ENCODE peak calls at places on chromosome 19, in four cellular contexts. G is AG10803; U is activated effector memory CD4-positive, alpha-beta T cell treated with Interleukin-2 at 50 U/mL for 16 hours; X is LNCaP clone FGC. P is an unnamed sample.

GRCh38 chr19:16326401-16327130 is 1.9 kb downstream of the KLF2 start:
- DNase-seq in G (peak; percentile 35), U (peak; percentile 44), X (no peak), P (no peak)

GRCh38 chr19:6481541-6482342 is at the start of gene DENND1C:
- DNase-seq in G (no peak), U (peak; percentile 65), X (no peak), P (peak; percentile 43)

GRCh38 chr19:55058781-55059610 is 4.0 kb downstream of the RDH13 start:
- DNase-seq in G (no peak), U (no peak), X (no peak), P (no peak)

GRCh38 chr19:54209058-54209747 is 8.5 kb downstream of the RPS9 start:
- DNase-seq in G (no peak), U (no peak), X (no peak), P (no peak)

GRCh38 chr19:2763687-2764086 is 19.4 kb downstream of the SGTA start:
- DNase-seq in G (no peak), U (no peak), X (no peak), P (no peak)

GRCh38 chr19:52148256-52148655 is 8.5 kb upstream of the ZNF616 start:
- DNase-seq in G (no peak), U (no peak), X (no peak), P (no peak)

GRCh38 chr19:35013820-35014754 is 14.0 kb downstream of the GRAMD1A start:
- DNase-seq in G (no peak), U (peak; percentile 68), X (no peak), P (peak; percentile 83)

GRCh38 chr19:30340724-30341595 is 31.2 kb upstream of the ZNF536 start:
- DNase-seq in G (peak; percentile 57), U (no peak), X (no peak), P (no peak)

GRCh38 chr19:5567360-5567970 is at the start of gene TINCR:
- DNase-seq in G (no peak), U (no peak), X (no peak), P (no peak)

GRCh38 chr19:11422163-11423068 is 3.3 kb upstream of the RGL3 start:
- DNase-seq in G (peak; percentile 37), U (peak; percentile 52), X (no peak), P (no peak)

GRCh38 chr19:50451223-50451534 is 18.5 kb downstream of the MYBPC2 start:
- DNase-seq in G (no peak), U (no peak), X (no peak), P (no peak)